ENCODE peak calls at places on chromosomes 7 and 10, in four cellular contexts. M is HCT116, U is right lobe of liver, Y is cardiac muscle cell. S is an unnamed sample.
A peak's percentile ranks its signal among the peaks of the same experiment; 100 is the strongest.

GRCh38 chr10:114437456-114438292 is 33.4 kb upstream of the AFAP1L2 start:
- DNase-seq in M (no peak), U (no peak), Y (no peak), S (no peak)

GRCh38 chr10:132534348-132535064 is 3.1 kb upstream of the INPP5A start:
- DNase-seq in M (no peak), U (no peak), Y (no peak), S (no peak)

GRCh38 chr10:12720217-12720981 is 281.1 kb downstream of the CCDC3 start:
- DNase-seq in M (peak; percentile 96), U (peak; percentile 87), Y (no peak), S (peak; percentile 91)

GRCh38 chr10:103648951-103649532 is 155.5 kb downstream of the NEURL1 start:
- DNase-seq in M (no peak), U (no peak), Y (no peak), S (no peak)

GRCh38 chr7:105387621-105388372 is 924 bp downstream of the SRPK2 start:
- DNase-seq in M (no peak), U (peak; percentile 66), Y (peak; percentile 77), S (peak; percentile 90)

GRCh38 chr10:110495731-110496552 is 1.8 kb upstream of the DUSP5 start:
- DNase-seq in M (no peak), U (peak; percentile 49), Y (no peak), S (peak; percentile 76)

GRCh38 chr10:70887804-70888800 is at the start of gene PCBD1:
- DNase-seq in M (peak; percentile 54), U (peak; percentile 90), Y (peak; percentile 88), S (peak; percentile 91)

GRCh38 chr7:2644514-2645273 is 12.9 kb downstream of the TTYH3 start:
- DNase-seq in M (no peak), U (no peak), Y (no peak), S (no peak)

GRCh38 chr10:92208736-92209135 is 82.1 kb downstream of the CPEB3 start:
- DNase-seq in M (no peak), U (no peak), Y (no peak), S (no peak)

GRCh38 chr7:92731327-92732063 is 104.9 kb downstream of the CDK6 start:
- DNase-seq in M (no peak), U (no peak), Y (no peak), S (no peak)

GRCh38 chr7:126698446-126698845 is 554.3 kb downstream of the GRM8 start:
- DNase-seq in M (no peak), U (no peak), Y (no peak), S (no peak)

GRCh38 chr7:76020031-76020714 is 25.8 kb upstream of the TMEM120A start:
- DNase-seq in M (peak; percentile 47), U (peak; percentile 71), Y (peak; percentile 82), S (peak; percentile 82)

GRCh38 chr7:55593515-55594318 is 21.4 kb upstream of the VOPP1 start:
- DNase-seq in M (peak; percentile 54), U (peak; percentile 67), Y (peak; percentile 61), S (peak; percentile 82)

GRCh38 chr10:42937649-42938180 is 139.2 kb upstream of the RET start:
- DNase-seq in M (no peak), U (no peak), Y (no peak), S (no peak)

GRCh38 chr10:109037978-109038377 is 885.3 kb downstream of the XPNPEP1 start:
- DNase-seq in M (no peak), U (no peak), Y (no peak), S (no peak)

GRCh38 chr10:2611603-2612002 is 455.7 kb upstream of the PFKP start:
- DNase-seq in M (no peak), U (no peak), Y (no peak), S (no peak)

GRCh38 chr7:84686373-84686772 is 491.8 kb upstream of the SEMA3A start:
- DNase-seq in M (no peak), U (no peak), Y (no peak), S (no peak)

GRCh38 chr7:128829391-128830166 is 627 bp upstream of the FLNC start:
- DNase-seq in M (no peak), U (peak; percentile 51), Y (peak; percentile 68), S (no peak)

GRCh38 chr10:42691361-42692120 is 53.2 kb upstream of the ZNF33B start:
- DNase-seq in M (no peak), U (no peak), Y (no peak), S (no peak)

GRCh38 chr10:122344741-122345258 is 29.7 kb upstream of the PLEKHA1 start:
- DNase-seq in M (peak; percentile 46), U (peak; percentile 31), Y (no peak), S (no peak)

GRCh38 chr10:112115781-112116385 is 67.7 kb downstream of the GPAM start:
- DNase-seq in M (peak; percentile 42), U (peak; percentile 43), Y (peak; percentile 55), S (no peak)

GRCh38 chr10:95513008-95513589 is 48.1 kb downstream of the SORBS1 start:
- DNase-seq in M (no peak), U (peak; percentile 76), Y (no peak), S (no peak)

GRCh38 chr7:104779888-104780287 is 234.1 kb upstream of the KMT2E start:
- DNase-seq in M (no peak), U (no peak), Y (no peak), S (no peak)

GRCh38 chr10:94129393-94130130 is 135.8 kb downstream of the PLCE1 start:
- DNase-seq in M (no peak), U (no peak), Y (no peak), S (no peak)

GRCh38 chr7:108078156-108078781 is 51.9 kb downstream of the LAMB4 start:
- DNase-seq in M (no peak), U (no peak), Y (no peak), S (no peak)

GRCh38 chr7:36814311-36814710 is 90.0 kb upstream of the AOAH start:
- DNase-seq in M (no peak), U (no peak), Y (no peak), S (no peak)

GRCh38 chr7:24702674-24703235 is 54.5 kb downstream of the GSDME start:
- DNase-seq in M (no peak), U (no peak), Y (no peak), S (no peak)

GRCh38 chr7:87570178-87570577 is 30.5 kb downstream of the ABCB1 start:
- DNase-seq in M (peak; percentile 23), U (no peak), Y (no peak), S (no peak)

GRCh38 chr7:43454936-43455518 is 127.9 kb upstream of the STK17A start:
- DNase-seq in M (peak; percentile 19), U (no peak), Y (peak; percentile 34), S (no peak)

GRCh38 chr7:152108359-152108758 is 82.9 kb downstream of the GALNT11 start:
- DNase-seq in M (no peak), U (no peak), Y (peak; percentile 60), S (no peak)

GRCh38 chr7:86600506-86601290 is 43.0 kb upstream of the GRM3 start:
- DNase-seq in M (no peak), U (no peak), Y (peak; percentile 22), S (peak; percentile 39)

GRCh38 chr10:117662790-117663540 is 120.4 kb downstream of the EMX2 start:
- DNase-seq in M (no peak), U (no peak), Y (no peak), S (no peak)

GRCh38 chr10:11822031-11822756 is 962 bp upstream of the PROSER2 start:
- DNase-seq in M (no peak), U (no peak), Y (no peak), S (no peak)

GRCh38 chr10:85917601-85918000 is 449.0 kb downstream of the GRID1 start:
- DNase-seq in M (no peak), U (no peak), Y (no peak), S (no peak)

GRCh38 chr10:102449321-102450123 is 1.8 kb downstream of the C10orf95 start:
- DNase-seq in M (peak; percentile 84), U (peak; percentile 81), Y (peak; percentile 67), S (peak; percentile 92)

GRCh38 chr10:131092876-131093275 is 218.6 kb downstream of the TCERG1L start:
- DNase-seq in M (no peak), U (no peak), Y (no peak), S (no peak)

DNA sequence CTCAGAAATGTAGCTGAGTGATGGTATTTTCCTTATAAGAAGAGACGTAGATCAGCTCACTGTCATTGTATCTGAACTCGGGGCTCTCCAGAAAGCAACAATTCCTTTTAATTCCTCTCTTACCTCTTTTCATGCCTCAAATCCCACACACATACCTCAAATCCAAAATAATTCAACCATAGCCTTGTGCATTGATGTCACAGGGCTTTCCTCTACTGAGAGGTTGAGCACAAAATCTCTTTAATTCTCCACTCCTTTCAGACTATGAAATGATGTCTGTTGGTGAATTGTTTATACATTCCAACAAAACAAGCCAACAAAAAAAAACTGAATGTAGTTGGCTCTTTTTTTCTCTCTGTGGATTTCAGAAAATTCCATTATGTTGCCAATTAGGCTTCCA is 53.2 kb downstream of the BPGM start:
- DNase-seq in M (no peak), U (no peak), Y (no peak), S (no peak)
- H3K4me3 ChIP-seq in M (no peak overlapping the region), U (no peak overlapping the region), Y (no peak overlapping the region), S (no peak overlapping the region)

GRCh38 chr7:1057416-1058291 is 13.3 kb downstream of the GPR146 start:
- DNase-seq in M (no peak), U (no peak), Y (no peak), S (no peak)
- H3K4me1 ChIP-seq in M (no peaks in the 10 kb centered on the region), U (no peaks in the 10 kb centered on the region), Y (peaks cover 11% of the 10 kb centered on the region), S (peaks cover 49% of the 10 kb centered on the region)

DNA sequence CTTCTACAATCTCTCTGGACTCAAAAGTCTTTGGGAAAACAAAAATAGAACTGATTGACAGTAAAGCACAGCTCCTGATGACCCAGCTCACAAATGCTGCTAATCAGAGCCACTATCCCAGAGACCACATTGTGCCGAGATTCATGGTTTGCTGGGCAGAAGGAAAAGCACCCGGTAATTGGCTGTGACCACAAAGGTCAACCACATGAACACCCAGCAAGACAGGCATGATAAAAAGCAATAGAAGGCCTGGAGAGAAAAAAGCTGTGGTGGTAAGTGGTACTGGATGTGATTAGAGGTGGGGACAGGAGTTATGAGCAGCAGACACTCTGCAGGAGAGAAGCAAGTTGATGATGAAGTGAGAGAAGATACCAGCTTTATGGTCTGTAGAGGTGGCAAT is 44.0 kb upstream of the ZNRF2 start:
- DNase-seq in M (no peak), U (no peak), Y (peak; percentile 66), S (no peak)
- TF ChIP-seq CTCF in M (no peak), U (no peak), Y (no peak), S (no peak)

GRCh38 chr7:26627871-26628270 is 236.5 kb downstream of the SKAP2 start:
- DNase-seq in M (no peak), U (no peak), Y (no peak), S (no peak)
- H3K4me3 ChIP-seq in M (no peak overlapping the region), U (no peak overlapping the region), Y (no peak overlapping the region), S (no peak overlapping the region)

S was measured in upper lobe of right lung.